ENCODE peak calls at places on chromosomes 6 and 20, in nine cellular contexts. E is AG04450, Y is A549, P is uterus, D is mesendoderm, H is heart left ventricle, J is hepatocyte, V is HCT116, Z is pancreas. A is an unnamed sample.

GRCh38 chr6:39124114-39124513 is 9.1 kb upstream of the SAYSD1 start:
- DNase-seq in E (no peak), Y (no peak), P (no peak), D (no peak), H (no peak), J (no peak), V (no peak), Z (no peak), A (no peak)

GRCh38 chr6:170080828-170081368 is 210.0 kb downstream of the DLL1 start:
- DNase-seq in E (no peak), Y (no peak), P (no peak), D (no peak), H (no peak), J (no peak), V (no peak), Z (peak; percentile 48), A (no peak)

GRCh38 chr6:1912731-1913130 is 303.0 kb downstream of the FOXC1 start:
- DNase-seq in E (no peak), Y (no peak), P (no peak), D (no peak), H (no peak), J (no peak), V (no peak), Z (no peak), A (no peak)

GRCh38 chr20:37276494-37277252 is 12.8 kb upstream of the MANBAL start:
- DNase-seq in E (peak; percentile 85), Y (peak; percentile 51), P (peak; percentile 65), D (no peak), H (peak; percentile 56), J (peak; percentile 74), V (no peak), Z (peak; percentile 15), A (no peak)

GRCh38 chr20:2995796-2996195 is 47.6 kb upstream of the GNRH2 start:
- DNase-seq in E (no peak), Y (no peak), P (no peak), D (no peak), H (no peak), J (no peak), V (no peak), Z (no peak), A (no peak)

GRCh38 chr20:61609461-61609860 is 357.4 kb downstream of the CDH4 start:
- DNase-seq in E (no peak), Y (no peak), P (no peak), D (no peak), H (no peak), J (no peak), V (no peak), Z (no peak), A (no peak)

GRCh38 chr6:160254467-160255312 is 3.9 kb downstream of the SLC22A2 start:
- DNase-seq in E (no peak), Y (peak; percentile 89), P (no peak), D (peak; percentile 63), H (no peak), J (peak; percentile 87), V (no peak), Z (no peak), A (no peak)

GRCh38 chr20:18404172-18404571 is 62.7 kb downstream of the DZANK1 start:
- DNase-seq in E (no peak), Y (no peak), P (no peak), D (no peak), H (no peak), J (no peak), V (no peak), Z (no peak), A (no peak)

GRCh38 chr20:4813839-4814695 is 92.4 kb downstream of the PRND start:
- DNase-seq in E (no peak), Y (no peak), P (no peak), D (peak; percentile 61), H (no peak), J (no peak), V (no peak), Z (peak; percentile 0), A (no peak)

GRCh38 chr20:40010483-40010882 is 678.6 kb downstream of the MAFB start:
- DNase-seq in E (no peak), Y (no peak), P (no peak), D (no peak), H (no peak), J (no peak), V (no peak), Z (no peak), A (no peak)

GRCh38 chr6:166465671-166466087 is 82.9 kb upstream of the MPC1 start:
- DNase-seq in E (no peak), Y (peak; percentile 28), P (peak; percentile 46), D (no peak), H (peak; percentile 50), J (no peak), V (no peak), Z (no peak), A (no peak)

GRCh38 chr6:98384766-98385165 is 449.6 kb upstream of the POU3F2 start:
- DNase-seq in E (no peak), Y (peak; percentile 4), P (no peak), D (peak; percentile 31), H (no peak), J (no peak), V (no peak), Z (no peak), A (no peak)

DNA sequence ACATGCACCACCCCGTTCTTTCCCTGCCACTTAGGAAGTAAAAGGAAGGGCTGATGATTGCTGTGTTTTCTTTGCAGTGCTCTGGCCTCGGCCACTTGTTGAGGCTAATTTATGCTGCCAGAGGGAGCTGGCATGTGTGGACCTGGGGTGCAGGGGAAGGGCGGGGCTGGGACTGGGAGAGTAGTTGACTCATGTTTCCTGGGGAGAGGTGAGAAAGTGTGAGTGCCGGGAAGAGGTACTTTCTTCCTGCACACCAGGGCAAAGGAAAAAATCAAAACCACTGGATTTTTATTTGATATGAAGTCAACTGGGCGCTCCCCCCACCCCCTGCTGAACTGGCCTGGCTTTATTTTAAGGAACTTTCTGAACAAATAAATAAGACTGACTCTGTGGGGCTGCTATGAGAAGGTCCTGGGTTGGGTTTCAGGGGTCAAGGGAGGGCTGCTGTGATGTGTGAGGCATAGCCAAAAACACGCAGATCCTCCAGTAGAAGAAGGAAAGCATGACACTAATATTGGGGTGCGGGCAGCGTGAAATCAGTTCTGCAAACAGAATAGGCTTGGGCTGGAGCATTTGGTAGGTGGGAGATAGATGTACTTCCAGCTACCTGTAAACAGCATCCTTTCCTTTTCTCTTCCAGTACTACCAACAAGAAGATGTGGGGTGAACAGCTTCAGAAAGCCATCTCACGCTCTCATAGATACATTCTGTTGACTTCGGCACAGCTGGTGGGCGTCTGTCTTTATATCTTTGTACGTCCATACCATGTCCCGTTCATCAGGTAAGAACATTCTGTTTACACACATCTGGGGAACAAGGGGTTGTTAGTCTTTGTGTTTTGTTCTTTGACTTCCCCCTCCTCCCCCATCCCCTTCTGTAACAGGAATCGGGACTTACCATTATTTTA is 87.5 kb downstream of the SYNJ2 start:
- DNase-seq in E (no peak), Y (peak; percentile 55), P (peak; percentile 53), D (peak; percentile 46), H (no peak), J (peak; percentile 78), V (no peak), Z (no peak), A (no peak)
- H3K27ac ChIP-seq in E (peak overlapping the region; percentile 75), Y (peak overlapping the region; percentile 85), P (peak overlapping the region; percentile 37), D (no peak overlapping the region), H (no peak overlapping the region), J (peak overlapping the region; percentile 79), V (peak overlapping the region; percentile 78), Z (peak overlapping the region; percentile 24), A (peak overlapping the region; percentile 44)

GRCh38 chr6:116246089-116246488 is 7.8 kb downstream of the TSPYL4 start:
- DNase-seq in E (peak; percentile 52), Y (no peak), P (no peak), D (no peak), H (no peak), J (no peak), V (no peak), Z (no peak), A (no peak)
- H3K27ac ChIP-seq in E (no peak overlapping the region), Y (no peak overlapping the region), P (no peak overlapping the region), D (no peak overlapping the region), H (peak overlapping the region; percentile 59), J (no peak overlapping the region), V (no peak overlapping the region), Z (no peak overlapping the region), A (no peak overlapping the region)

DNA sequence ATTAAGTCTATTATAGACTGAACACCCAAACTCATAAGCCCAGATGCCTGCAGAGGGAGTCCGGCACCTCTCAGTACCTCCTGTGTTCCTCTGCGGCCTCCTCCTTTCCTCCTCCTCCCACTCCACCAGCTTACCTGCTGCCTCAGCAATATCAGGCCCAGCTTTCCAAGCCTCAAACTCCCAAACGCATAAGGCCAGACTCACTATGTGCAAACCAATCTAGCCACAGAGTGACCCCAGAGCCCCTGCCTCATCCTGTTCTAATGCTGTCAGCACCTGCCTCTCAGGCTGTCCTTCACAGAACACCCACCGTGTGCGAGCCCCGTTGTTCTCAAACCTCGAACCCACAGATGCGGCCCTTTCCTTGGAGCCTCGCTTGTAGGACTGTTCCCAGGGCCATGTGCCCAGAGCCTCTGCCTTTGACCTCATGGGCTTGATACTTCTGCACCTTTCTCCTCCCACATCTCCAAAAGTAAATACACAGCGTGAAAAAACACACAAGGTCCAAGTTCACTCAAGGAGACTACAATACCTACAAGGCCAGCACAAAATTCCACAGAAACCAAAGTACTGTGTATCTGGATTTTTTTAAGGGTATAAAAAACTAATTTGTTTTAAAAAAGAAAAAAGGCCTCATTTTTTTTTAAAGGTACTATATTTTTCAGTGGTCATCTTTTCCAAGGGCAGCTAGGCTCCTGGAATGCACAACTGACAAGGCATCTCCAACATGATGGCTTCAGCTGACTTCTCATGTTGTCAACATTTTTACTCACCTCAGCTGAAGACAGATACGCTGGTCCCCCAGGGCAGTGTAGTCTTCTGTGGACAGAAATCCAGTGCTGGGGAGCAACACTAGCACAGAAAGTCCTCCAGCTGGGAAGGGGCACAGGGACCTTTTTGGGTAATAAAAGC is 52.3 kb downstream of the ABHD12 start:
- DNase-seq in E (no peak), Y (peak; percentile 35), P (no peak), D (no peak), H (no peak), J (no peak), V (no peak), Z (no peak), A (no peak)
- H3K27ac ChIP-seq in E (no peak overlapping the region), Y (peak overlapping the region; percentile 1), P (no peak overlapping the region), D (no peak overlapping the region), H (no peak overlapping the region), J (peak overlapping the region; percentile 86), V (no peak overlapping the region), Z (peak overlapping the region; percentile 88), A (no peak overlapping the region)

GRCh38 chr6:144341831-144342527 is 56.8 kb downstream of the UTRN start:
- DNase-seq in E (no peak), Y (peak; percentile 68), P (no peak), D (no peak), H (no peak), J (no peak), V (no peak), Z (no peak), A (no peak)

GRCh38 chr6:144343736-144344428 is 58.7 kb downstream of the UTRN start:
- DNase-seq in E (no peak), Y (peak; percentile 68), P (no peak), D (no peak), H (no peak), J (no peak), V (no peak), Z (no peak), A (no peak)

GRCh38 chr6:144346719-144347446 is 61.7 kb downstream of the UTRN start:
- DNase-seq in E (peak; percentile 24), Y (peak; percentile 45), P (no peak), D (peak; percentile 55), H (peak; percentile 40), J (no peak), V (peak; percentile 31), Z (no peak), A (no peak)

GRCh38 chr6:144345451-144345850 is 60.3 kb downstream of the UTRN start:
- DNase-seq in E (no peak), Y (no peak), P (no peak), D (no peak), H (no peak), J (no peak), V (no peak), Z (no peak), A (no peak)

GRCh38 chr6:144344651-144345050 is 59.5 kb downstream of the UTRN start:
- DNase-seq in E (no peak), Y (no peak), P (no peak), D (no peak), H (no peak), J (no peak), V (no peak), Z (no peak), A (no peak)
- H3K27ac ChIP-seq in E (no peak overlapping the region), Y (peak overlapping the region; percentile 89), P (peak overlapping the region; percentile 13), D (no peak overlapping the region), H (peak overlapping the region; percentile 48), J (no peak overlapping the region), V (no peak overlapping the region), Z (peak overlapping the region; percentile 47), A (no peak overlapping the region)

A was measured in caudate nucleus.